ENCODE peak calls at places on chromosomes 1 and 21, in four cellular contexts. One of them, this sample, is unnamed.

GRCh38 chr1:110433803-110434202 is 17.1 kb upstream of the PROK1 start:
- DNase-seq in upper lobe of right lung: peak
- DNase-seq in mesenchymal stem cell: peak
- DNase-seq in IMR-90: peak
- DNase-seq in this sample: no peak

GRCh38 chr21:45804809-45805313 is 161.3 kb downstream of the PCBP3 start:
- DNase-seq in IMR-90: no peak
- DNase-seq in mesenchymal stem cell: no peak
- DNase-seq in upper lobe of right lung: no peak
- DNase-seq in this sample: no peak

GRCh38 chr1:64343105-64343960 is 126.6 kb upstream of the CACHD1 start:
- DNase-seq in upper lobe of right lung: no peak
- DNase-seq in mesenchymal stem cell: peak
- DNase-seq in IMR-90: peak
- DNase-seq in this sample: no peak

GRCh38 chr1:22044690-22045420 is 7.7 kb upstream of the CDC42 start:
- DNase-seq in upper lobe of right lung: peak
- DNase-seq in mesenchymal stem cell: no peak
- DNase-seq in IMR-90: peak
- DNase-seq in this sample: peak

GRCh38 chr1:52055066-52055853 is at the start of gene TXNDC12:
- DNase-seq in IMR-90: peak
- DNase-seq in mesenchymal stem cell: peak
- DNase-seq in upper lobe of right lung: peak
- DNase-seq in this sample: peak

GRCh38 chr1:206505702-206506375 is 1.5 kb upstream of the RASSF5 start:
- DNase-seq in mesenchymal stem cell: peak
- DNase-seq in upper lobe of right lung: peak
- DNase-seq in IMR-90: peak
- DNase-seq in this sample: no peak

GRCh38 chr1:110421159-110421777 is 13.8 kb upstream of the LAMTOR5 start:
- DNase-seq in IMR-90: peak
- DNase-seq in mesenchymal stem cell: peak
- DNase-seq in upper lobe of right lung: no peak
- DNase-seq in this sample: no peak

GRCh38 chr1:78153092-78153736 is 107.4 kb downstream of the GIPC2 start:
- DNase-seq in IMR-90: no peak
- DNase-seq in upper lobe of right lung: no peak
- DNase-seq in mesenchymal stem cell: no peak
- DNase-seq in this sample: no peak

GRCh38 chr1:88649932-88650331 is 34.1 kb upstream of the PKN2 start:
- DNase-seq in upper lobe of right lung: no peak
- DNase-seq in mesenchymal stem cell: no peak
- DNase-seq in IMR-90: no peak
- DNase-seq in this sample: no peak

GRCh38 chr21:37917612-37918011 is 1.4 kb upstream of the KCNJ6 start:
- DNase-seq in mesenchymal stem cell: peak
- DNase-seq in IMR-90: peak
- DNase-seq in upper lobe of right lung: no peak
- DNase-seq in this sample: no peak

GRCh38 chr1:208042041-208042615 is 131.2 kb upstream of the CD34 start:
- DNase-seq in upper lobe of right lung: peak
- DNase-seq in mesenchymal stem cell: no peak
- DNase-seq in IMR-90: no peak
- DNase-seq in this sample: no peak

GRCh38 chr1:185144233-185144632 is 12.5 kb downstream of the TRMT1L start:
- DNase-seq in upper lobe of right lung: no peak
- DNase-seq in mesenchymal stem cell: no peak
- DNase-seq in IMR-90: peak
- DNase-seq in this sample: no peak

GRCh38 chr1:25053576-25054075 is 123.5 kb upstream of the RUNX3 start:
- DNase-seq in upper lobe of right lung: peak
- DNase-seq in IMR-90: no peak
- DNase-seq in mesenchymal stem cell: no peak
- DNase-seq in this sample: no peak

GRCh38 chr21:38661296-38662223 is 144.2 kb upstream of the ETS2 start:
- DNase-seq in mesenchymal stem cell: peak
- DNase-seq in IMR-90: peak
- DNase-seq in upper lobe of right lung: peak
- DNase-seq in this sample: no peak

GRCh38 chr1:205991237-205991636 is 12.0 kb downstream of the RAB7B start:
- DNase-seq in upper lobe of right lung: no peak
- DNase-seq in IMR-90: peak
- DNase-seq in mesenchymal stem cell: no peak
- DNase-seq in this sample: no peak

GRCh38 chr1:240091614-240092300 is at the start of gene FMN2:
- DNase-seq in mesenchymal stem cell: peak
- DNase-seq in upper lobe of right lung: no peak
- DNase-seq in IMR-90: peak
- DNase-seq in this sample: no peak

GRCh38 chr1:203691454-203691853 is 64.8 kb downstream of the ATP2B4 start:
- DNase-seq in mesenchymal stem cell: no peak
- DNase-seq in upper lobe of right lung: no peak
- DNase-seq in IMR-90: no peak
- DNase-seq in this sample: no peak

GRCh38 chr1:8133657-8134430 is 107.7 kb upstream of the ERRFI1 start:
- DNase-seq in upper lobe of right lung: no peak
- DNase-seq in mesenchymal stem cell: peak
- DNase-seq in IMR-90: peak
- DNase-seq in this sample: no peak

GRCh38 chr1:197210426-197210825 is 57.6 kb upstream of the CRB1 start:
- DNase-seq in upper lobe of right lung: no peak
- DNase-seq in IMR-90: no peak
- DNase-seq in mesenchymal stem cell: no peak
- DNase-seq in this sample: no peak

GRCh38 chr1:226973371-226973897 is 33.3 kb downstream of the COQ8A start:
- DNase-seq in IMR-90: no peak
- DNase-seq in upper lobe of right lung: no peak
- DNase-seq in mesenchymal stem cell: no peak
- DNase-seq in this sample: no peak

GRCh38 chr21:42621828-42622199 is 31.6 kb upstream of the PDE9A start:
- DNase-seq in mesenchymal stem cell: no peak
- DNase-seq in IMR-90: no peak
- DNase-seq in upper lobe of right lung: peak
- DNase-seq in this sample: no peak

GRCh38 chr21:31455506-31455905 is 111.4 kb upstream of the TIAM1 start:
- DNase-seq in mesenchymal stem cell: no peak
- DNase-seq in IMR-90: no peak
- DNase-seq in upper lobe of right lung: no peak
- DNase-seq in this sample: no peak

GRCh38 chr1:247175458-247175857 is 3.6 kb upstream of the ZNF124 start:
- DNase-seq in mesenchymal stem cell: no peak
- DNase-seq in upper lobe of right lung: no peak
- DNase-seq in IMR-90: no peak
- DNase-seq in this sample: no peak

GRCh38 chr1:86965012-86965826 is 50.8 kb downstream of the HS2ST1 start:
- DNase-seq in IMR-90: peak
- DNase-seq in upper lobe of right lung: no peak
- DNase-seq in mesenchymal stem cell: peak
- DNase-seq in this sample: no peak

GRCh38 chr1:45876000-45876399 is 72.6 kb downstream of the MAST2 start:
- DNase-seq in IMR-90: no peak
- DNase-seq in mesenchymal stem cell: no peak
- DNase-seq in upper lobe of right lung: no peak
- DNase-seq in this sample: no peak

GRCh38 chr1:226549094-226549936 is 751 bp downstream of the STUM start:
- DNase-seq in IMR-90: no peak
- DNase-seq in mesenchymal stem cell: no peak
- DNase-seq in upper lobe of right lung: no peak
- DNase-seq in this sample: peak

GRCh38 chr1:227900571-227901051 is 47.1 kb downstream of the WNT9A start:
- DNase-seq in IMR-90: no peak
- DNase-seq in upper lobe of right lung: no peak
- DNase-seq in mesenchymal stem cell: no peak
- DNase-seq in this sample: no peak

GRCh38 chr1:3061566-3061965 is 7.4 kb upstream of the PRDM16 start:
- DNase-seq in mesenchymal stem cell: no peak
- DNase-seq in upper lobe of right lung: peak
- DNase-seq in IMR-90: no peak
- DNase-seq in this sample: no peak

GRCh38 chr1:6086762-6087401 is 41.2 kb downstream of the KCNAB2 start:
- DNase-seq in IMR-90: no peak
- DNase-seq in mesenchymal stem cell: no peak
- DNase-seq in upper lobe of right lung: no peak
- DNase-seq in this sample: no peak

GRCh38 chr1:8202182-8202905 is 115.6 kb upstream of the SLC45A1 start:
- DNase-seq in IMR-90: peak
- DNase-seq in mesenchymal stem cell: peak
- DNase-seq in upper lobe of right lung: peak
- DNase-seq in this sample: peak

GRCh38 chr1:2543543-2544092 is 12.6 kb upstream of the TNFRSF14 start:
- DNase-seq in IMR-90: peak
- DNase-seq in upper lobe of right lung: no peak
- DNase-seq in mesenchymal stem cell: peak
- DNase-seq in this sample: no peak

GRCh38 chr1:19036701-19037605 is 80.5 kb upstream of the IFFO2 start:
- DNase-seq in mesenchymal stem cell: no peak
- DNase-seq in IMR-90: no peak
- DNase-seq in upper lobe of right lung: no peak
- DNase-seq in this sample: peak

GRCh38 chr1:202351725-202352124 is 3.2 kb downstream of the PPP1R12B start:
- DNase-seq in IMR-90: peak
- DNase-seq in mesenchymal stem cell: no peak
- DNase-seq in upper lobe of right lung: no peak
- DNase-seq in this sample: no peak

GRCh38 chr1:43997295-43997694 is 5.9 kb downstream of the CCDC24 start:
- DNase-seq in upper lobe of right lung: no peak
- DNase-seq in mesenchymal stem cell: no peak
- DNase-seq in IMR-90: no peak
- DNase-seq in this sample: no peak

GRCh38 chr1:183349201-183349711 is 68.9 kb downstream of the NMNAT2 start:
- DNase-seq in IMR-90: peak
- DNase-seq in mesenchymal stem cell: no peak
- DNase-seq in upper lobe of right lung: no peak
- DNase-seq in this sample: no peak

GRCh38 chr1:53316058-53316741 is 11.7 kb downstream of the LRP8 start:
- DNase-seq in upper lobe of right lung: no peak
- DNase-seq in IMR-90: peak
- DNase-seq in mesenchymal stem cell: peak
- DNase-seq in this sample: no peak

GRCh38 chr1:201222125-201222524 is 31.5 kb downstream of the IGFN1 start:
- DNase-seq in IMR-90: no peak
- DNase-seq in mesenchymal stem cell: no peak
- DNase-seq in upper lobe of right lung: no peak
- DNase-seq in this sample: peak

DNA sequence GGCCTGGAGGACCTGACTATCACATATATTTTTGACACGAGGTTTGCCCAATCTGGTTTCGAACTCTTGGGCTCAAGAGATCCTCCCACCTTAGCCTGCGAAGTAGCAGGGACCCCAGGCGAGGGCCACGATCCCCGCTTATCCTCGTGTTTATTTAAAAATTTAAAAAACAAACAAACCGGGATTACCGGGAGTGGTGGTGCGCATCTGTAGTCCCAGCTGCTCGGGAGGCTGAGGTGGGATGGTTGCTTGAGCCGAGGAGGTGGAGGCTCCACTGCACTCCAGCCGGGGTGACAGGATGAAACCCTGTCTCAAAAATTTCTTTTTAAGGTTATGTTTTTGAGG is 452 bp upstream of the EXOSC10 start:
- DNase-seq in IMR-90: no peak
- DNase-seq in mesenchymal stem cell: no peak
- DNase-seq in upper lobe of right lung: no peak
- DNase-seq in this sample: no peak
- H3K27ac ChIP-seq in IMR-90: peak
- H3K27ac ChIP-seq in mesenchymal stem cell: no peak
- H3K27ac ChIP-seq in upper lobe of right lung: peak
- H3K27ac ChIP-seq in this sample: peak

DNA sequence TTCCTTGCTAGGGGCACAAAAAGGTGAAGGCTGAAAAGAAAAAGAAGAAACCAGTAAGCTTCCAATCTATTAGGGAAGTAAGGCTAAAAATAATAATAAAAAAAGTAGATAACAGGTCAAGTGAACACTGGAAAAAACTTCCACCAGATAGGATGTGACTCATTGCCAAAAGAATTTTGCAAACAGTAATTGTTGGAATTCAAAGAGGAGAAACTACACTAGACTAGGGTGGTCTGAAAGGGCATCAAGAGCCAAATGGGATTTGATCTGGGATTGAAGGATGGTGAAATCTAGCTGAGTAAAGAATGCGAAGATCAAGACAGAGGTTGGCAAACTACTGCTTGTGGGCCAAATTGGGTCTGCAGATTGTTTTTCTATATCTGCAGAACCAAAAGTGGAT is 6.0 kb upstream of the ST6GALNAC3 start:
- DNase-seq in upper lobe of right lung: no peak
- DNase-seq in IMR-90: peak
- DNase-seq in mesenchymal stem cell: peak
- DNase-seq in this sample: no peak
- H3K4me3 ChIP-seq in upper lobe of right lung: no peak
- H3K4me3 ChIP-seq in IMR-90: no peak
- H3K4me3 ChIP-seq in mesenchymal stem cell: no peak
- H3K4me3 ChIP-seq in this sample: no peak

DNA sequence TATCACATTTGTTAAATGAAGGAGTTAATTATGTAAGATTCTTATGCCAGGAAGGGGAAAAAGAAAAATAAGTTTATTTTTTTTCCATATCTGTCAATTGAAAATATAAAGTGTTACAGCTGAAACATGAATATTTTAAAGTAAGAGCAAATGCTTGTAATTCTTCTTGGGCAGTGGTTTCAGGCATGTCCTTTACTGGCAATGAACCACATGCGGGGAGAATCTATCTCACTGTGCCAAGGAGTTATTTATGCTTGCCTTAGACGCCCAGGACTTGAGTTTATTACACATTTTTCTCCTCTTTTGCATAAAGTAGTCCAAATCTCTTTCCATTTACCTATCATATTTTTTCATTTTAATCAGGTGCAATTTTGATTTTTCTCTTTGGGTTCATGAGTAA is 207.8 kb upstream of the NRIP1 start:
- DNase-seq in upper lobe of right lung: no peak
- DNase-seq in IMR-90: no peak
- DNase-seq in mesenchymal stem cell: no peak
- DNase-seq in this sample: no peak
- H3K27ac ChIP-seq in upper lobe of right lung: no peak
- H3K27ac ChIP-seq in IMR-90: no peak
- H3K27ac ChIP-seq in mesenchymal stem cell: no peak
- H3K27ac ChIP-seq in this sample: no peak

DNA sequence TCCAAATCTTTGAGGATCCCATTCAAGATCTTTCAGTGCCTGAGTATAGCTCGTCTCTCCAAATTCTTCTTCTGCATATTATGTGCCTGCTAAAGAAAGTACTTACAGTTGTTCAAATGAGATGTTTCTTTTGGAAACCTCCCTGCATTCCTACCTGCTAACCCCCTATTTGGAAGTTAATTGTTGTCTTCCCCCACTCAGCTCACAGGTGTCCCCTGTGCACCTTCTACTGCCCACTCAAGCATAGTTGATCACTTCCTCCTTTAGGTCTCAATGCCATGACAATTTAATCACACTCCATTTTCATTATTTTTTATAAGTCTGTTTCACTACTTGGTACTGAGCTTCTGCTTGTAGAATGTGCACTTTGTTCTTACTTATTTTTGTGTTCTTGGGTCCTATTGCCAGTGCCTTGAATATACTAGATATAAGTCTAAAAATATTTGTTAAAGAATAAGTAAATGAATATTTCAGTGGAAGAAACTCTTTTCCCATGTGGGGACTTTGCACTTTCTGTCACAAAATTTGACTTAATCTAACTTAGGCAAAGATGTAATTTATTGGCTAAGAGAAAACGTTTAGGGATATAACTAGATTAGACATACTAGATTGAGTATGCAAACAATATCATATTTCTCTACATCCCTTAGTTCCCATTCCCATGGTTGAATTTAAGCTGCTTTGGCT is 16.2 kb upstream of the PTPRC start:
- DNase-seq in IMR-90: no peak
- DNase-seq in mesenchymal stem cell: no peak
- DNase-seq in upper lobe of right lung: no peak
- DNase-seq in this sample: peak
- H3K4me3 ChIP-seq in IMR-90: no peak
- H3K4me3 ChIP-seq in mesenchymal stem cell: no peak
- H3K4me3 ChIP-seq in upper lobe of right lung: no peak
- H3K4me3 ChIP-seq in this sample: no peak